ENCODE peak calls at places on chromosome 15, in four cellular contexts. K, P, Z and I are unnamed samples.

GRCh38 chr15:64842099-64842940 is 605 bp downstream of the PLEKHO2 start:
- DNase-seq in K (no peak), P (peak; percentile 25), Z (no peak), I (no peak)

GRCh38 chr15:40420793-40421192 is 15.2 kb downstream of the IVD start:
- DNase-seq in K (no peak), P (no peak), Z (no peak), I (no peak)

GRCh38 chr15:36756707-36757106 is 177.3 kb downstream of the CDIN1 start:
- DNase-seq in K (no peak), P (no peak), Z (no peak), I (no peak)

GRCh38 chr15:74438696-74439316 is 5.0 kb upstream of the SEMA7A start:
- DNase-seq in K (peak; percentile 82), P (peak; percentile 67), Z (peak; percentile 66), I (no peak)

GRCh38 chr15:57370929-57371328 is 5.4 kb upstream of the CGNL1 start:
- DNase-seq in K (no peak), P (no peak), Z (no peak), I (no peak)

GRCh38 chr15:78340243-78341056 is at the start of gene CRABP1:
- DNase-seq in K (peak; percentile 6), P (no peak), Z (no peak), I (no peak)

GRCh38 chr15:75030023-75030413 is 6.6 kb downstream of the PPCDC start:
- DNase-seq in K (no peak), P (no peak), Z (no peak), I (no peak)

GRCh38 chr15:92619380-92620101 is 36.0 kb downstream of the FAM174B start:
- DNase-seq in K (no peak), P (no peak), Z (no peak), I (no peak)

GRCh38 chr15:40279437-40280141 is 3.3 kb downstream of the ANKRD63 start:
- DNase-seq in K (peak; percentile 87), P (peak; percentile 51), Z (peak; percentile 73), I (no peak)

GRCh38 chr15:101055411-101055810 is 136.3 kb downstream of the LRRK1 start:
- DNase-seq in K (no peak), P (no peak), Z (no peak), I (no peak)

GRCh38 chr15:45110256-45110820 is 3.6 kb downstream of the DUOX2 start:
- DNase-seq in K (no peak), P (no peak), Z (no peak), I (no peak)

GRCh38 chr15:31552482-31553099 is 226.0 kb downstream of the KLF13 start:
- DNase-seq in K (no peak), P (no peak), Z (no peak), I (no peak)

GRCh38 chr15:51379390-51379789 is 37.9 kb downstream of the GLDN start:
- DNase-seq in K (no peak), P (no peak), Z (no peak), I (no peak)

GRCh38 chr15:86101818-86102217 is 22.1 kb downstream of the AGBL1 start:
- DNase-seq in K (no peak), P (no peak), Z (no peak), I (no peak)

GRCh38 chr15:91853968-91854943 is 748 bp downstream of the SLCO3A1 start:
- DNase-seq in K (peak; percentile 53), P (peak; percentile 79), Z (peak; percentile 55), I (no peak)

GRCh38 chr15:38038659-38039442 is 104.4 kb downstream of the TMCO5A start:
- DNase-seq in K (no peak), P (no peak), Z (no peak), I (peak; percentile 87)

GRCh38 chr15:60074181-60074885 is 70.2 kb downstream of the FOXB1 start:
- DNase-seq in K (no peak), P (no peak), Z (no peak), I (no peak)

GRCh38 chr15:83322061-83322460 is 37.6 kb upstream of the BNC1 start:
- DNase-seq in K (no peak), P (no peak), Z (no peak), I (no peak)

GRCh38 chr15:31024330-31024729 is 32.9 kb upstream of the MTMR10 start:
- DNase-seq in K (no peak), P (no peak), Z (no peak), I (peak; percentile 98)

GRCh38 chr15:96329403-96329981 is 1.0 kb upstream of the NR2F2 start:
- DNase-seq in K (no peak), P (no peak), Z (no peak), I (no peak)

GRCh38 chr15:31260646-31261265 is 65.9 kb upstream of the KLF13 start:
- DNase-seq in K (no peak), P (no peak), Z (no peak), I (no peak)

GRCh38 chr15:88376574-88377174 is 90.5 kb downstream of the MRPL46 start:
- DNase-seq in K (no peak), P (no peak), Z (no peak), I (no peak)

GRCh38 chr15:66498501-66499386 is 1.2 kb upstream of the SNAPC5 start:
- DNase-seq in K (no peak), P (no peak), Z (no peak), I (no peak)

GRCh38 chr15:68874788-68875187 is 54.1 kb upstream of the ANP32A start:
- DNase-seq in K (no peak), P (no peak), Z (no peak), I (no peak)

GRCh38 chr15:28953573-28954195 is 67.9 kb downstream of the APBA2 start:
- DNase-seq in K (no peak), P (no peak), Z (no peak), I (no peak)

GRCh38 chr15:41809121-41809520 is 18.8 kb upstream of the JMJD7 start:
- DNase-seq in K (no peak), P (no peak), Z (no peak), I (no peak)

GRCh38 chr15:67048281-67049279 is 16.8 kb upstream of the SMAD3 start:
- DNase-seq in K (no peak), P (peak; percentile 42), Z (no peak), I (peak; percentile 75)

GRCh38 chr15:52008326-52008697 is 10.7 kb upstream of the MAPK6 start:
- DNase-seq in K (no peak), P (no peak), Z (no peak), I (no peak)

GRCh38 chr15:100598655-100599054 is 3.3 kb downstream of the LINS1 start:
- DNase-seq in K (no peak), P (no peak), Z (no peak), I (no peak)

GRCh38 chr15:78685925-78686324 is 44.9 kb upstream of the CHRNB4 start:
- DNase-seq in K (no peak), P (no peak), Z (no peak), I (no peak)

GRCh38 chr15:96893159-96893906 is 562.8 kb downstream of the NR2F2 start:
- DNase-seq in K (no peak), P (peak; percentile 68), Z (no peak), I (no peak)

GRCh38 chr15:37594431-37594830 is 340.0 kb upstream of the TMCO5A start:
- DNase-seq in K (no peak), P (no peak), Z (no peak), I (no peak)

GRCh38 chr15:101013769-101014223 is 94.6 kb downstream of the LRRK1 start:
- DNase-seq in K (no peak), P (no peak), Z (no peak), I (no peak)